ENCODE peak calls at places on chromosomes 12 and 14, in five cellular contexts. C is esophagus squamous epithelium, D is ovary, X is NB4, G is Peyer's patch. A is an unnamed sample.

GRCh38 chr12:65742481-65742971 is 81.8 kb upstream of the HMGA2 start:
- DNase-seq in X (no peak), C (no peak), G (no peak), D (no peak), A (no peak)

GRCh38 chr12:124910561-124911478 is 3.6 kb downstream of the UBC start:
- DNase-seq in C (no peak), D (peak), G (no peak), X (peak), A (no peak)

GRCh38 chr14:92923744-92924103 is 774 bp downstream of the CHGA start:
- DNase-seq in X (no peak), D (no peak), C (no peak), G (no peak), A (no peak)

GRCh38 chr12:5166976-5167375 is 123.3 kb downstream of the KCNA5 start:
- DNase-seq in X (no peak), G (no peak), C (no peak), D (no peak), A (no peak)

GRCh38 chr12:127245009-127245408 is 1022.0 kb upstream of the TMEM132C start:
- DNase-seq in C (no peak), X (no peak), G (no peak), D (no peak), A (no peak)

GRCh38 chr14:46063872-46064271 is 587.7 kb downstream of the RPL10L start:
- DNase-seq in G (no peak), C (no peak), D (no peak), X (no peak), A (no peak)

GRCh38 chr14:85439696-85440328 is 90.1 kb upstream of the FLRT2 start:
- DNase-seq in G (no peak), C (no peak), X (no peak), D (no peak), A (no peak)

GRCh38 chr14:101361451-101362433 is 199.6 kb upstream of the DIO3 start:
- DNase-seq in C (no peak), X (peak), G (no peak), D (no peak), A (no peak)

GRCh38 chr12:100026241-100026640 is 41.5 kb upstream of the ANKS1B start:
- DNase-seq in G (no peak), X (no peak), C (no peak), D (no peak), A (no peak)

GRCh38 chr12:42483534-42483857 is 106.0 kb downstream of the PRICKLE1 start:
- DNase-seq in X (peak), C (no peak), G (peak), D (no peak), A (peak)

GRCh38 chr14:54488318-54488645 is 498 bp downstream of the GMFB start:
- DNase-seq in C (no peak), D (no peak), X (no peak), G (no peak), A (no peak)

GRCh38 chr14:56117765-56118610 is at the start of gene PELI2:
- DNase-seq in C (peak), G (peak), D (peak), X (peak), A (peak)

GRCh38 chr12:3600039-3600720 is 109.2 kb downstream of the PRMT8 start:
- DNase-seq in D (no peak), X (no peak), C (no peak), G (no peak), A (no peak)

GRCh38 chr12:111242190-111242589 is 126.7 kb downstream of the PHETA1 start:
- DNase-seq in X (peak), C (no peak), D (no peak), G (no peak), A (no peak)

GRCh38 chr12:66352197-66352596 is 49.9 kb downstream of the HELB start:
- DNase-seq in C (no peak), D (no peak), G (no peak), X (peak), A (no peak)

GRCh38 chr12:89162704-89163261 is 189.5 kb downstream of the DUSP6 start:
- DNase-seq in X (peak), C (peak), G (peak), D (no peak), A (peak)

GRCh38 chr12:80714846-80715245 is 1.9 kb upstream of the MYF5 start:
- DNase-seq in D (no peak), G (no peak), C (no peak), X (no peak), A (no peak)

GRCh38 chr12:27787559-27787958 is 7.5 kb upstream of the MANSC4 start:
- DNase-seq in D (no peak), G (no peak), C (no peak), X (no peak), A (no peak)

GRCh38 chr12:62686938-62687337 is 220.3 kb downstream of the MON2 start:
- DNase-seq in D (no peak), G (no peak), X (no peak), C (no peak), A (no peak)

GRCh38 chr12:86513206-86513605 is 257.0 kb upstream of the MGAT4C start:
- DNase-seq in C (no peak), G (no peak), D (no peak), X (no peak), A (no peak)

GRCh38 chr14:87994974-87995373 is 2.0 kb upstream of the GALC start:
- DNase-seq in X (no peak), C (no peak), D (no peak), G (no peak), A (no peak)

GRCh38 chr12:54294152-54294913 is 6.5 kb downstream of the NFE2 start:
- DNase-seq in X (peak), D (no peak), G (peak), C (no peak), A (no peak)

GRCh38 chr12:54294914-54295566 is 5.8 kb downstream of the NFE2 start:
- DNase-seq in C (no peak), X (no peak), G (no peak), D (no peak), A (no peak)

GRCh38 chr12:54299515-54300266 is 1.1 kb downstream of the NFE2 start:
- DNase-seq in X (peak), C (no peak), G (no peak), D (no peak), A (no peak)

GRCh38 chr12:54298904-54299303 is 1.9 kb downstream of the NFE2 start:
- DNase-seq in G (no peak), X (peak), D (no peak), C (no peak), A (no peak)

GRCh38 chr12:54296393-54297121 is 4.3 kb downstream of the NFE2 start:
- DNase-seq in D (no peak), G (no peak), X (peak), C (no peak), A (no peak)
- TF ChIP-seq POLR2A in D (no peak), G (no peak), X (no peak), C (no peak), A (no peak)

GRCh38 chr12:102702447-102703114 is 214.5 kb downstream of the PAH start:
- DNase-seq in D (peak), C (no peak), G (peak), X (peak), A (peak)
- TF ChIP-seq POLR2A in D (no peak), C (no peak), G (no peak), X (no peak), A (no peak)

DNA sequence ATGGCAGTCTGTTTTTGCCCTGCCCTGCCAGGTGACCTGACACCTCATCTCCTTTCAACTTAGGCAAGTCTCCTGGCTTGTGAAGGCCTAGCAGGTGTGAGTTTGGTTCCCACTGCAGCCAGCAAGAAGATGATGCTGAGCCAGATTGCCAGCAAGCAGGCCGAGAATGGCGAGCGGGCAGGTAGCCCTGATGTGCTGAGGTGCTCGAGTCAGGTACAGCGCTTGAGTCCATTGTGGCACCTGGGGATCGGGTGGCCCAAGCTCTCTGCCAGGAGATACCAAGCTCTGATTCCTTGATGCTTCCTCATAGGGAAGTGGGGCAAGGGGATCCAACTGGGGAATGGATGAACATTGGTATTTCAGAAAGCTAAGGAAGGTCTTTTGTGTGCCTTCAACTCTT is 4.1 kb upstream of the CSAD start:
- DNase-seq in G (no peak), C (no peak), D (no peak), X (no peak), A (no peak)
- TF ChIP-seq POLR2A in G (no peak), C (no peak), D (no peak), X (no peak), A (no peak)

GRCh38 chr12:24038211-24038997 is 88.9 kb upstream of the SOX5 start:
- DNase-seq in X (no peak), D (no peak), C (no peak), G (no peak), A (no peak)
- TF ChIP-seq POLR2A in X (no peak), D (no peak), C (no peak), G (no peak), A (no peak)

GRCh38 chr14:95339301-95339865 is 19.7 kb upstream of the CLMN start:
- DNase-seq in G (no peak), X (no peak), C (no peak), D (no peak), A (peak)
- TF ChIP-seq POLR2A in G (no peak), X (no peak), C (no peak), D (no peak), A (no peak)

GRCh38 chr14:91417134-91417982 is at the start of gene CCDC88C:
- DNase-seq in D (peak), X (peak), G (peak), C (peak), A (peak)
- TF ChIP-seq POLR2A in D (no peak), X (no peak), G (no peak), C (no peak), A (no peak)

DNA sequence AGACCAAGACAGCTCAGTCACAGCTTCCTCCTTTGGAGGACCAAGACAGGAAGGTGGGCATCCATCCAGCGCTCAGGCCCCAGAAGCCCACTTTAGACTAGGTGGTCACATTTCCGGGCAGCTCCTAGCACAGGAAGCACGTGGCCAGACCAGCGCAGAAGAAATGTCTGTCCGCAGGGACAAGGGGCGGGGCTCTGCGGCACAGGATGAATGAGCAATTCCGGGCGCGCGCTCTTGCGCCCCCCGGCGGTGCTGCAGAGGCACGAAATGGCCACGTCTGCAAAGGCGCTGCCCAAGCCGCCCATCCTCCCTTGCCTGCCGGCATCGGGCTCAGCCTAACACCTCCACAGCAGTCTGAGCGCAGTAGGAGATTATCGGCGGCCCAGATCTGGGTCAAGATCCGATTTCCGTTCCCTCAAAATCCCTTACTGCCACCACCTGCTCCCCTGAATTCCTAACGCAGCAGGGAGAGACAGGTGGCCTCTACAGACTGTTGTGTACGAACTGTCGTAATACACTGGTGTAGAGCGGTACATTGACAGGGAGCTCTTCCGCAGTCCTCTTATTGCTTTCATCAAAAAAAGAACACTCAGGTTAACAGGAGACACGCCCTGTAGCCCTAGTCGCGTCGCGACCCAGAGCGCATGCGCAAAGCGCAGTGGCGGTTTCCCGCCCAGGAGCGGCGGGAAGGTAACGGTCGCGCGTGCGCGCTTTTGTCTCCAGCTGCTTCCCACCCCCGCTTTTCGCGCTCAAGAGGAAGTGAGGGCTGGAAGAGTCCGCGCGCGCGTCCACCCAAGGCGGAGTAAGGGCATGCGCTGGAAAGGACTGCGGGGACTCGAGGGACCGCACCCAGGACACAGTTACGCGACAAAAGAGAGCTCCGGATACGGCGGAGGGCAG is 794 bp downstream of the TUBA1B start:
- DNase-seq in G (peak), D (peak), X (peak), C (peak), A (peak)
- TF ChIP-seq POLR2A in G (no peak), D (peak), X (peak), C (no peak), A (peak)

GRCh38 chr12:6899837-6900519 is 4.6 kb upstream of the LRRC23 start:
- DNase-seq in C (no peak), G (peak), D (no peak), X (peak), A (no peak)
- TF ChIP-seq POLR2A in C (no peak), G (no peak), D (no peak), X (no peak), A (no peak)